ENCODE peak calls at places on chromosomes 12 and 14, in five cellular contexts. One of them, this sample, is unnamed. For H3K4me1, the result is how much of the 10 kb centered on the place peaks cover.

GRCh38 chr12:76450690-76451089 is 102.5 kb upstream of the BBS10 start:
- DNase-seq in adrenal gland: no peak
- DNase-seq in cardiac muscle cell: no peak
- DNase-seq in psoas muscle: no peak
- DNase-seq in mucosa of descending colon: no peak
- DNase-seq in this sample: no peak

GRCh38 chr14:28141662-28142061 is 624.9 kb upstream of the FOXG1 start:
- DNase-seq in adrenal gland: no peak
- DNase-seq in cardiac muscle cell: no peak
- DNase-seq in psoas muscle: no peak
- DNase-seq in mucosa of descending colon: no peak
- DNase-seq in this sample: no peak

GRCh38 chr12:114668151-114668891 is 15.7 kb downstream of the TBX3 start:
- DNase-seq in adrenal gland: peak
- DNase-seq in cardiac muscle cell: peak
- DNase-seq in psoas muscle: peak
- DNase-seq in mucosa of descending colon: peak
- DNase-seq in this sample: peak

GRCh38 chr12:65605019-65605418 is 219.3 kb upstream of the HMGA2 start:
- DNase-seq in adrenal gland: no peak
- DNase-seq in cardiac muscle cell: no peak
- DNase-seq in psoas muscle: no peak
- DNase-seq in mucosa of descending colon: no peak
- DNase-seq in this sample: no peak

GRCh38 chr14:39607978-39608377 is 175.7 kb upstream of the FBXO33 start:
- DNase-seq in adrenal gland: no peak
- DNase-seq in cardiac muscle cell: no peak
- DNase-seq in psoas muscle: no peak
- DNase-seq in mucosa of descending colon: no peak
- DNase-seq in this sample: no peak

GRCh38 chr12:716506-716905 is 35.9 kb upstream of the WNK1 start:
- DNase-seq in adrenal gland: no peak
- DNase-seq in cardiac muscle cell: peak
- DNase-seq in psoas muscle: no peak
- DNase-seq in mucosa of descending colon: no peak
- DNase-seq in this sample: no peak

GRCh38 chr14:72528059-72528950 is 365.6 kb downstream of the DPF3 start:
- DNase-seq in adrenal gland: no peak
- DNase-seq in cardiac muscle cell: no peak
- DNase-seq in psoas muscle: no peak
- DNase-seq in mucosa of descending colon: no peak
- DNase-seq in this sample: no peak

GRCh38 chr14:99271951-99272668 is at the start of gene BCL11B:
- DNase-seq in adrenal gland: peak
- DNase-seq in cardiac muscle cell: peak
- DNase-seq in psoas muscle: peak
- DNase-seq in mucosa of descending colon: peak
- DNase-seq in this sample: no peak

GRCh38 chr14:103527408-103528157 is 1.4 kb upstream of the TRMT61A start:
- DNase-seq in adrenal gland: no peak
- DNase-seq in cardiac muscle cell: no peak
- DNase-seq in psoas muscle: no peak
- DNase-seq in mucosa of descending colon: no peak
- DNase-seq in this sample: peak

GRCh38 chr14:20707622-20708021 is 19.1 kb downstream of the ANG start:
- DNase-seq in adrenal gland: no peak
- DNase-seq in cardiac muscle cell: no peak
- DNase-seq in psoas muscle: no peak
- DNase-seq in mucosa of descending colon: no peak
- DNase-seq in this sample: no peak

GRCh38 chr12:55955800-55956508 is 9.9 kb downstream of the PMEL start:
- DNase-seq in adrenal gland: peak
- DNase-seq in cardiac muscle cell: no peak
- DNase-seq in psoas muscle: no peak
- DNase-seq in mucosa of descending colon: no peak
- DNase-seq in this sample: no peak

GRCh38 chr12:20426191-20426590 is 57.9 kb downstream of the PDE3A start:
- DNase-seq in adrenal gland: no peak
- DNase-seq in cardiac muscle cell: no peak
- DNase-seq in psoas muscle: peak
- DNase-seq in mucosa of descending colon: no peak
- DNase-seq in this sample: no peak

GRCh38 chr14:105384041-105384557 is 14.2 kb upstream of the TEX22 start:
- DNase-seq in adrenal gland: no peak
- DNase-seq in cardiac muscle cell: no peak
- DNase-seq in psoas muscle: no peak
- DNase-seq in mucosa of descending colon: peak
- DNase-seq in this sample: peak

GRCh38 chr12:94263011-94263786 is 114.8 kb downstream of the PLXNC1 start:
- DNase-seq in adrenal gland: peak
- DNase-seq in cardiac muscle cell: no peak
- DNase-seq in psoas muscle: no peak
- DNase-seq in mucosa of descending colon: no peak
- DNase-seq in this sample: no peak

GRCh38 chr12:78674311-78675085 is 190.1 kb upstream of the SYT1 start:
- DNase-seq in adrenal gland: no peak
- DNase-seq in cardiac muscle cell: no peak
- DNase-seq in psoas muscle: no peak
- DNase-seq in mucosa of descending colon: no peak
- DNase-seq in this sample: no peak

GRCh38 chr12:127480775-127481314 is 786.1 kb upstream of the TMEM132C start:
- DNase-seq in adrenal gland: no peak
- DNase-seq in cardiac muscle cell: no peak
- DNase-seq in psoas muscle: no peak
- DNase-seq in mucosa of descending colon: no peak
- DNase-seq in this sample: no peak

GRCh38 chr14:58146399-58146798 is 5.6 kb downstream of the ARMH4 start:
- DNase-seq in adrenal gland: no peak
- DNase-seq in cardiac muscle cell: no peak
- DNase-seq in psoas muscle: no peak
- DNase-seq in mucosa of descending colon: no peak
- DNase-seq in this sample: no peak

GRCh38 chr12:48115957-48116356 is 3.2 kb upstream of the PFKM start:
- DNase-seq in adrenal gland: no peak
- DNase-seq in cardiac muscle cell: no peak
- DNase-seq in psoas muscle: no peak
- DNase-seq in mucosa of descending colon: no peak
- DNase-seq in this sample: no peak

GRCh38 chr12:122150127-122150681 is 23.8 kb downstream of the IL31 start:
- DNase-seq in adrenal gland: no peak
- DNase-seq in cardiac muscle cell: no peak
- DNase-seq in psoas muscle: no peak
- DNase-seq in mucosa of descending colon: no peak
- DNase-seq in this sample: no peak

GRCh38 chr12:51351913-51352532 is 5.5 kb upstream of the CELA1 start:
- DNase-seq in adrenal gland: peak
- DNase-seq in cardiac muscle cell: peak
- DNase-seq in psoas muscle: no peak
- DNase-seq in mucosa of descending colon: no peak
- DNase-seq in this sample: peak

GRCh38 chr12:89067436-89067835 is 284.9 kb downstream of the DUSP6 start:
- DNase-seq in adrenal gland: no peak
- DNase-seq in cardiac muscle cell: no peak
- DNase-seq in psoas muscle: no peak
- DNase-seq in mucosa of descending colon: no peak
- DNase-seq in this sample: no peak

GRCh38 chr12:39798977-39799376 is 179.4 kb upstream of the ABCD2 start:
- DNase-seq in adrenal gland: no peak
- DNase-seq in cardiac muscle cell: no peak
- DNase-seq in psoas muscle: no peak
- DNase-seq in mucosa of descending colon: no peak
- DNase-seq in this sample: no peak

GRCh38 chr14:98501335-98501734 is 770.7 kb downstream of the BCL11B start:
- DNase-seq in adrenal gland: no peak
- DNase-seq in cardiac muscle cell: no peak
- DNase-seq in psoas muscle: no peak
- DNase-seq in mucosa of descending colon: no peak
- DNase-seq in this sample: no peak

GRCh38 chr14:106436310-106436905 is 910.0 kb downstream of the TMEM121 start:
- DNase-seq in adrenal gland: peak
- DNase-seq in cardiac muscle cell: no peak
- DNase-seq in psoas muscle: no peak
- DNase-seq in mucosa of descending colon: no peak
- DNase-seq in this sample: peak

GRCh38 chr14:89283327-89284060 is 133.5 kb downstream of the FOXN3 start:
- DNase-seq in adrenal gland: peak
- DNase-seq in cardiac muscle cell: no peak
- DNase-seq in psoas muscle: no peak
- DNase-seq in mucosa of descending colon: no peak
- DNase-seq in this sample: no peak

GRCh38 chr12:58607805-58608204 is 312.5 kb downstream of the LRIG3 start:
- DNase-seq in adrenal gland: no peak
- DNase-seq in cardiac muscle cell: no peak
- DNase-seq in psoas muscle: no peak
- DNase-seq in mucosa of descending colon: no peak
- DNase-seq in this sample: no peak

DNA sequence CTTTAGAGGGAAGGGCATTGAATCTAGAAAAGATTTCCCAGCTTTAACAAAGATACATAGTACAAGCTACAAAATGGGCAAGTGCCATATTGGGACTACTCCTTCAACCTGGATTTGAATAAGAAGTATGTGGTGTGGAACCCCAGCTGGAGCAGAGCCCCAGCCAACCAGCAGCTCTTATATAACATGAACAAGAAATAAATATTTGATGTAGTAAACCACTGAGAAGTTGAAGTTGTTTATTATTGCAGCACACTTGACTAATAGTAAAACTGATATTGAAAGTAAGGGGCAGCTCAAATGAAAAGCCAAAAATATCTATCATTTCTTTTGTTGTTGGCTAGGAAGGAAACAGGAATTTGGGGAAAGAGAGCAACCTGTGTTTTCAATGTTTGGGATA is 701.8 kb downstream of the TMTC2 start:
- DNase-seq in adrenal gland: no peak
- DNase-seq in cardiac muscle cell: no peak
- DNase-seq in psoas muscle: no peak
- DNase-seq in mucosa of descending colon: no peak
- DNase-seq in this sample: no peak
- H3K4me3 ChIP-seq in adrenal gland: no peak
- H3K4me3 ChIP-seq in cardiac muscle cell: no peak
- H3K4me3 ChIP-seq in psoas muscle: no peak
- H3K4me3 ChIP-seq in mucosa of descending colon: no peak
- H3K4me3 ChIP-seq in this sample: no peak

GRCh38 chr12:69880566-69880965 is 55.5 kb downstream of the MYRFL start:
- DNase-seq in adrenal gland: no peak
- DNase-seq in cardiac muscle cell: no peak
- DNase-seq in psoas muscle: no peak
- DNase-seq in mucosa of descending colon: no peak
- DNase-seq in this sample: no peak
- TF ChIP-seq CTCF in adrenal gland: no peak
- TF ChIP-seq CTCF in cardiac muscle cell: peak
- TF ChIP-seq CTCF in psoas muscle: no peak
- TF ChIP-seq CTCF in mucosa of descending colon: no peak
- TF ChIP-seq CTCF in this sample: no peak

GRCh38 chr12:54394986-54395385 is 10.5 kb upstream of the ZNF385A start:
- DNase-seq in adrenal gland: no peak
- DNase-seq in cardiac muscle cell: no peak
- DNase-seq in psoas muscle: no peak
- DNase-seq in mucosa of descending colon: no peak
- DNase-seq in this sample: no peak
- H3K4me1 ChIP-seq in adrenal gland: under half
- H3K4me1 ChIP-seq in cardiac muscle cell: under half
- H3K4me1 ChIP-seq in psoas muscle: under half
- H3K4me1 ChIP-seq in mucosa of descending colon: under half
- H3K4me1 ChIP-seq in this sample: under half

GRCh38 chr12:50018968-50019367 is 6.3 kb downstream of the RACGAP1 start:
- DNase-seq in adrenal gland: no peak
- DNase-seq in cardiac muscle cell: peak
- DNase-seq in psoas muscle: no peak
- DNase-seq in mucosa of descending colon: no peak
- DNase-seq in this sample: no peak

GRCh38 chr12:50019524-50019923 is 5.8 kb downstream of the RACGAP1 start:
- DNase-seq in adrenal gland: no peak
- DNase-seq in cardiac muscle cell: no peak
- DNase-seq in psoas muscle: no peak
- DNase-seq in mucosa of descending colon: no peak
- DNase-seq in this sample: no peak

GRCh38 chr12:50017653-50018052 is 7.6 kb downstream of the RACGAP1 start:
- DNase-seq in adrenal gland: no peak
- DNase-seq in cardiac muscle cell: no peak
- DNase-seq in psoas muscle: no peak
- DNase-seq in mucosa of descending colon: no peak
- DNase-seq in this sample: no peak

GRCh38 chr12:50014342-50014741 is 11.0 kb downstream of the RACGAP1 start:
- DNase-seq in adrenal gland: no peak
- DNase-seq in cardiac muscle cell: no peak
- DNase-seq in psoas muscle: no peak
- DNase-seq in mucosa of descending colon: no peak
- DNase-seq in this sample: no peak

GRCh38 chr12:50017047-50017446 is 8.2 kb downstream of the RACGAP1 start:
- DNase-seq in adrenal gland: peak
- DNase-seq in cardiac muscle cell: peak
- DNase-seq in psoas muscle: no peak
- DNase-seq in mucosa of descending colon: no peak
- DNase-seq in this sample: no peak
- H3K4me3 ChIP-seq in adrenal gland: no peak
- H3K4me3 ChIP-seq in cardiac muscle cell: no peak
- H3K4me3 ChIP-seq in psoas muscle: no peak
- H3K4me3 ChIP-seq in mucosa of descending colon: no peak
- H3K4me3 ChIP-seq in this sample: no peak

This sample was measured in pancreas.